ENCODE peak calls at places on chromosome 22, in six cellular contexts. One of them, this sample, is unnamed.
A peak's percentile ranks its signal among the peaks of the same experiment; 100 is the strongest.

GRCh38 chr22:20145832-20146223 is 5.0 kb downstream of the CCDC188 start:
- DNase-seq in tibial artery: no peak
- DNase-seq in H1: no peak
- DNase-seq in dorsolateral prefrontal cortex: no peak
- DNase-seq in AG04450: no peak
- DNase-seq in lower leg skin: no peak
- DNase-seq in this sample: no peak

GRCh38 chr22:46315976-46316375 is 19.3 kb downstream of the GTSE1 start:
- DNase-seq in H1: no peak
- DNase-seq in dorsolateral prefrontal cortex: no peak
- DNase-seq in tibial artery: no peak
- DNase-seq in lower leg skin: no peak
- DNase-seq in AG04450: no peak
- DNase-seq in this sample: no peak

GRCh38 chr22:33194529-33194928 is 136.3 kb upstream of the SYN3 start:
- DNase-seq in dorsolateral prefrontal cortex: no peak
- DNase-seq in tibial artery: no peak
- DNase-seq in H1: no peak
- DNase-seq in lower leg skin: no peak
- DNase-seq in AG04450: no peak
- DNase-seq in this sample: no peak

GRCh38 chr22:24554316-24555159 is at the start of gene GUCD1:
- DNase-seq in dorsolateral prefrontal cortex: no peak
- DNase-seq in lower leg skin: no peak
- DNase-seq in tibial artery: peak; percentile 32
- DNase-seq in AG04450: no peak
- DNase-seq in H1: no peak
- DNase-seq in this sample: no peak

GRCh38 chr22:16793831-16794230 is 31.4 kb downstream of the XKR3 start:
- DNase-seq in H1: no peak
- DNase-seq in lower leg skin: no peak
- DNase-seq in AG04450: no peak
- DNase-seq in tibial artery: no peak
- DNase-seq in dorsolateral prefrontal cortex: no peak
- DNase-seq in this sample: no peak

GRCh38 chr22:48974443-48975251 is 853.0 kb downstream of the BRD1 start:
- DNase-seq in H1: no peak
- DNase-seq in dorsolateral prefrontal cortex: no peak
- DNase-seq in lower leg skin: peak; percentile 69
- DNase-seq in tibial artery: no peak
- DNase-seq in AG04450: no peak
- DNase-seq in this sample: no peak

GRCh38 chr22:42856179-42856864 is 751 bp downstream of the ARFGAP3 start:
- DNase-seq in dorsolateral prefrontal cortex: no peak
- DNase-seq in AG04450: no peak
- DNase-seq in tibial artery: peak; percentile 67
- DNase-seq in lower leg skin: peak; percentile 92
- DNase-seq in H1: no peak
- DNase-seq in this sample: no peak

GRCh38 chr22:49972163-49973017 is 11.8 kb downstream of the PIM3 start:
- DNase-seq in H1: no peak
- DNase-seq in AG04450: no peak
- DNase-seq in tibial artery: peak; percentile 29
- DNase-seq in lower leg skin: peak; percentile 89
- DNase-seq in dorsolateral prefrontal cortex: peak; percentile 22
- DNase-seq in this sample: no peak

GRCh38 chr22:40951795-40952602 is 821 bp downstream of the RBX1 start:
- DNase-seq in lower leg skin: no peak
- DNase-seq in AG04450: no peak
- DNase-seq in tibial artery: no peak
- DNase-seq in dorsolateral prefrontal cortex: no peak
- DNase-seq in H1: no peak
- DNase-seq in this sample: no peak

GRCh38 chr22:20569059-20570058 is 61.9 kb downstream of the MED15 start:
- DNase-seq in tibial artery: peak; percentile 87
- DNase-seq in H1: no peak
- DNase-seq in dorsolateral prefrontal cortex: no peak
- DNase-seq in AG04450: peak; percentile 94
- DNase-seq in lower leg skin: peak; percentile 97
- DNase-seq in this sample: peak; percentile 98

GRCh38 chr22:30680998-30681770 is 13.5 kb upstream of the OSBP2 start:
- DNase-seq in tibial artery: no peak
- DNase-seq in AG04450: no peak
- DNase-seq in H1: no peak
- DNase-seq in dorsolateral prefrontal cortex: no peak
- DNase-seq in lower leg skin: no peak
- DNase-seq in this sample: no peak

GRCh38 chr22:44360686-44361381 is 48.1 kb upstream of the SHISAL1 start:
- DNase-seq in tibial artery: peak; percentile 60
- DNase-seq in H1: no peak
- DNase-seq in AG04450: peak; percentile 45
- DNase-seq in lower leg skin: peak; percentile 92
- DNase-seq in dorsolateral prefrontal cortex: no peak
- DNase-seq in this sample: peak; percentile 47
- TF ChIP-seq CTCF in tibial artery: peak; percentile 40
- TF ChIP-seq CTCF in H1: no peak
- TF ChIP-seq CTCF in AG04450: peak; percentile 56
- TF ChIP-seq CTCF in lower leg skin: no peak
- TF ChIP-seq CTCF in dorsolateral prefrontal cortex: no peak
- TF ChIP-seq CTCF in this sample: peak; percentile 16

DNA sequence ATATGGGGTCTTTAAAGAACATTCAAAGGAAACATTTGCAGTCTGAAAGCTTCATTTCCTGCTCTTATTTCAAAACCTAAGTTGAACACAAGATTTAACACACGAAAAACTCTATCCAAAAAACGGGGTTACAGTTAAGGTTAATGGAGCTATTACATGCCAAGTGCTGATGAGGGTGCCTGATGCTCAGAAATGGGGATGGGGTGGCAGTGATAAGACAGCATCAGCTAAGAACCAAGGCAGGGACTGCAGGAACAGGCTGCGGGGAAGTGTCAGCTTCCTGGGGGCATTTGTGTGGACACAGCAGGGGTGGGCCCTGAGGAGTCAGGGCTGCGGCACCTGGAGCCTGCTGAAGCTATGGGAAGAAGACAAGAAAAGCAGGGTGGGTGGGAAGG is 12.2 kb downstream of the DGCR2 start:
- DNase-seq in tibial artery: no peak
- DNase-seq in dorsolateral prefrontal cortex: no peak
- DNase-seq in AG04450: no peak
- DNase-seq in lower leg skin: no peak
- DNase-seq in H1: no peak
- DNase-seq in this sample: no peak
- H3K4me3 ChIP-seq in tibial artery: no peak overlapping the region
- H3K4me3 ChIP-seq in dorsolateral prefrontal cortex: no peak overlapping the region
- H3K4me3 ChIP-seq in AG04450: no peak overlapping the region
- H3K4me3 ChIP-seq in lower leg skin: no peak overlapping the region
- H3K4me3 ChIP-seq in H1: no peak overlapping the region
- H3K4me3 ChIP-seq in this sample: no peak overlapping the region

DNA sequence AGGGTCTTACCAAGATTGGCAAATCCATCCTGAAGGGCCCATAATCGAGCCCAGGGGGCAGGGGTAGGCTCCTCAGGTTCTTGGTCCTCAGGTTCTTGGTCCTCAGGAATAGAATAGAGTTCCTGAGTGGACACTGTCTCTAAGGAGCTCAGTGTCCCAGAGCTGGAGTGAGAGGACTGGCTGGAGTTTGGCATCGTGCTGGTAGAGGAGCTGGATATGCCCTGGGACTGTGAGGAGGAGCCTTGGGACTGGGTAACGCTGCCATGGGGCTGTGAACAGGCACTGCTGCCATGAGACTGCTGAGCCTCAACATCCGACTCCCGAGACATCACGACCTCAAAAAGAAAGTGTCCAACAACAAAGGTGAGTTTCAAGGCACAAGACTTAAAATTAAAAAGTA is 7.2 kb downstream of the CHEK2 start:
- DNase-seq in AG04450: no peak
- DNase-seq in dorsolateral prefrontal cortex: no peak
- DNase-seq in tibial artery: no peak
- DNase-seq in lower leg skin: no peak
- DNase-seq in H1: no peak
- DNase-seq in this sample: no peak
- TF ChIP-seq CTCF in AG04450: no peak
- TF ChIP-seq CTCF in dorsolateral prefrontal cortex: no peak
- TF ChIP-seq CTCF in tibial artery: no peak
- TF ChIP-seq CTCF in lower leg skin: no peak
- TF ChIP-seq CTCF in H1: no peak
- TF ChIP-seq CTCF in this sample: no peak

GRCh38 chr22:36729321-36729720 is 25.8 kb upstream of the CACNG2 start:
- DNase-seq in H1: no peak
- DNase-seq in tibial artery: no peak
- DNase-seq in lower leg skin: peak; percentile 58
- DNase-seq in dorsolateral prefrontal cortex: no peak
- DNase-seq in AG04450: no peak
- DNase-seq in this sample: no peak

GRCh38 chr22:36727110-36727509 is 23.6 kb upstream of the CACNG2 start:
- DNase-seq in H1: no peak
- DNase-seq in lower leg skin: peak; percentile 64
- DNase-seq in tibial artery: no peak
- DNase-seq in AG04450: no peak
- DNase-seq in dorsolateral prefrontal cortex: no peak
- DNase-seq in this sample: no peak

GRCh38 chr22:36730176-36730858 is 26.8 kb upstream of the CACNG2 start:
- DNase-seq in dorsolateral prefrontal cortex: no peak
- DNase-seq in H1: no peak
- DNase-seq in tibial artery: no peak
- DNase-seq in lower leg skin: peak; percentile 60
- DNase-seq in AG04450: no peak
- DNase-seq in this sample: no peak

GRCh38 chr22:36727927-36728488 is 24.5 kb upstream of the CACNG2 start:
- DNase-seq in AG04450: no peak
- DNase-seq in H1: no peak
- DNase-seq in lower leg skin: no peak
- DNase-seq in tibial artery: no peak
- DNase-seq in dorsolateral prefrontal cortex: no peak
- DNase-seq in this sample: no peak

GRCh38 chr22:36728505-36728904 is 25.0 kb upstream of the CACNG2 start:
- DNase-seq in H1: no peak
- DNase-seq in tibial artery: no peak
- DNase-seq in AG04450: no peak
- DNase-seq in dorsolateral prefrontal cortex: no peak
- DNase-seq in lower leg skin: peak; percentile 70
- DNase-seq in this sample: no peak
- H3K4me3 ChIP-seq in H1: no peak overlapping the region
- H3K4me3 ChIP-seq in tibial artery: no peak overlapping the region
- H3K4me3 ChIP-seq in AG04450: no peak overlapping the region
- H3K4me3 ChIP-seq in dorsolateral prefrontal cortex: no peak overlapping the region
- H3K4me3 ChIP-seq in lower leg skin: no peak overlapping the region
- H3K4me3 ChIP-seq in this sample: no peak overlapping the region

DNA sequence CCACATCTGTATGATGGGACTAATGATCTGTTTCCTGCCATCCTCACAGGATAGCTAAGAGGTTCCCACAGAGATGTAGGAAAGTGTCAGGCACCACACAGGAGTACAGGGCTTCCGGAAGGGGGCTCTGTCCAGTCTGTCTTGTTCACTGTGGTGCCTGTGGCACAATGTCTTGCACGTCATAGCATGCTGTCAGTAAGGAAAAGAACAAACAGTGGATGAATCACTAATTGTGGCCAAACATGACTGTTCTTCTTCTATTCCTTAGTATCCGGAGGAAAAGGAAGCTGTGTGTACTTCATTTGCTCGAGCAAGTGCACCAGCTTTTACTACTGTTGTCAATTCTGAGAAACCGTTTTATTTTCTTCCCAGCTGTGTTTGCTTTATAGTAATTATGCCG is 73.4 kb upstream of the YWHAH start:
- DNase-seq in H1: no peak
- DNase-seq in AG04450: no peak
- DNase-seq in dorsolateral prefrontal cortex: no peak
- DNase-seq in lower leg skin: no peak
- DNase-seq in tibial artery: no peak
- DNase-seq in this sample: no peak
- TF ChIP-seq CTCF in H1: no peak
- TF ChIP-seq CTCF in AG04450: peak; percentile 11
- TF ChIP-seq CTCF in dorsolateral prefrontal cortex: peak; percentile 58
- TF ChIP-seq CTCF in lower leg skin: no peak
- TF ChIP-seq CTCF in tibial artery: no peak
- TF ChIP-seq CTCF in this sample: no peak

GRCh38 chr22:38461057-38461413 is 6.0 kb upstream of the KCNJ4 start:
- DNase-seq in lower leg skin: no peak
- DNase-seq in AG04450: no peak
- DNase-seq in dorsolateral prefrontal cortex: no peak
- DNase-seq in H1: no peak
- DNase-seq in tibial artery: no peak
- DNase-seq in this sample: no peak

GRCh38 chr22:38462960-38463784 is 4.7 kb upstream of the KDELR3 start:
- DNase-seq in dorsolateral prefrontal cortex: no peak
- DNase-seq in AG04450: no peak
- DNase-seq in H1: no peak
- DNase-seq in lower leg skin: no peak
- DNase-seq in tibial artery: no peak
- DNase-seq in this sample: no peak

GRCh38 chr22:38464992-38465672 is 2.8 kb upstream of the KDELR3 start:
- DNase-seq in lower leg skin: no peak
- DNase-seq in dorsolateral prefrontal cortex: peak; percentile 4
- DNase-seq in AG04450: no peak
- DNase-seq in tibial artery: no peak
- DNase-seq in H1: no peak
- DNase-seq in this sample: no peak

GRCh38 chr22:38460367-38460952 is 5.5 kb upstream of the KCNJ4 start:
- DNase-seq in H1: no peak
- DNase-seq in tibial artery: no peak
- DNase-seq in lower leg skin: no peak
- DNase-seq in AG04450: no peak
- DNase-seq in dorsolateral prefrontal cortex: no peak
- DNase-seq in this sample: no peak

GRCh38 chr22:38461414-38462081 is 6.3 kb upstream of the KDELR3 start:
- DNase-seq in H1: peak; percentile 69
- DNase-seq in dorsolateral prefrontal cortex: peak; percentile 69
- DNase-seq in lower leg skin: peak; percentile 93
- DNase-seq in tibial artery: peak; percentile 51
- DNase-seq in AG04450: peak; percentile 52
- DNase-seq in this sample: peak; percentile 35
- H3K4me3 ChIP-seq in H1: no peak overlapping the region
- H3K4me3 ChIP-seq in dorsolateral prefrontal cortex: peak overlapping the region; percentile 37
- H3K4me3 ChIP-seq in lower leg skin: no peak overlapping the region
- H3K4me3 ChIP-seq in tibial artery: peak overlapping the region; percentile 8
- H3K4me3 ChIP-seq in AG04450: no peak overlapping the region
- H3K4me3 ChIP-seq in this sample: no peak overlapping the region

GRCh38 chr22:22709719-22710445 is 65.5 kb downstream of the GGTLC2 start:
- DNase-seq in dorsolateral prefrontal cortex: no peak
- DNase-seq in lower leg skin: peak; percentile 72
- DNase-seq in AG04450: no peak
- DNase-seq in H1: no peak
- DNase-seq in tibial artery: no peak
- DNase-seq in this sample: no peak
- TF ChIP-seq CTCF in dorsolateral prefrontal cortex: no peak
- TF ChIP-seq CTCF in lower leg skin: no peak
- TF ChIP-seq CTCF in AG04450: no peak
- TF ChIP-seq CTCF in H1: peak; percentile 74
- TF ChIP-seq CTCF in tibial artery: no peak
- TF ChIP-seq CTCF in this sample: peak; percentile 28

GRCh38 chr22:18082467-18082866 is 4.7 kb downstream of the PEX26 start:
- DNase-seq in H1: no peak
- DNase-seq in AG04450: no peak
- DNase-seq in dorsolateral prefrontal cortex: no peak
- DNase-seq in tibial artery: no peak
- DNase-seq in lower leg skin: no peak
- DNase-seq in this sample: no peak
- H3K4me3 ChIP-seq in H1: no peak overlapping the region
- H3K4me3 ChIP-seq in AG04450: no peak overlapping the region
- H3K4me3 ChIP-seq in dorsolateral prefrontal cortex: no peak overlapping the region
- H3K4me3 ChIP-seq in tibial artery: no peak overlapping the region
- H3K4me3 ChIP-seq in lower leg skin: no peak overlapping the region
- H3K4me3 ChIP-seq in this sample: no peak overlapping the region

GRCh38 chr22:29359469-29359868 is 28.9 kb downstream of the AP1B1 start:
- DNase-seq in dorsolateral prefrontal cortex: peak; percentile 41
- DNase-seq in lower leg skin: no peak
- DNase-seq in tibial artery: peak; percentile 32
- DNase-seq in AG04450: no peak
- DNase-seq in H1: no peak
- DNase-seq in this sample: no peak
- TF ChIP-seq CTCF in dorsolateral prefrontal cortex: peak; percentile 82
- TF ChIP-seq CTCF in lower leg skin: no peak
- TF ChIP-seq CTCF in tibial artery: peak; percentile 24
- TF ChIP-seq CTCF in AG04450: peak; percentile 72
- TF ChIP-seq CTCF in H1: peak; percentile 58
- TF ChIP-seq CTCF in this sample: peak; percentile 80